ENCODE peak calls at places on chromosome 9, in five cellular contexts. F, C, S, W and M are unnamed samples.

GRCh38 chr9:19618816-19619215 is 170.0 kb downstream of the SLC24A2 start:
- DNase-seq in F (no peak), C (no peak), W (no peak), S (no peak), M (no peak)

GRCh38 chr9:3931996-3932906 is 367.6 kb downstream of the GLIS3 start:
- DNase-seq in S (peak), C (no peak), F (no peak), W (peak), M (no peak)

GRCh38 chr9:257957-258356 is 43.3 kb downstream of the DOCK8 start:
- DNase-seq in W (no peak), F (no peak), C (no peak), S (no peak), M (no peak)

GRCh38 chr9:79116064-79116463 is 455.7 kb upstream of the TLE4 start:
- DNase-seq in W (no peak), S (no peak), C (no peak), F (no peak), M (no peak)

GRCh38 chr9:106878943-106879916 is 16.3 kb downstream of the ZNF462 start:
- DNase-seq in C (no peak), F (no peak), S (peak), W (peak), M (no peak)

GRCh38 chr9:77909306-77909705 is 122.3 kb downstream of the GNAQ start:
- DNase-seq in F (no peak), S (no peak), C (no peak), W (no peak), M (no peak)

GRCh38 chr9:98978231-98978681 is 34.5 kb downstream of the COL15A1 start:
- DNase-seq in S (no peak), W (no peak), F (no peak), C (no peak), M (no peak)

GRCh38 chr9:119053070-119053469 is 316.2 kb downstream of the BRINP1 start:
- DNase-seq in S (no peak), W (no peak), F (no peak), C (no peak), M (no peak)

GRCh38 chr9:128627127-128627715 is 29.4 kb downstream of the DYNC2I2 start:
- DNase-seq in F (no peak), W (no peak), S (no peak), C (no peak), M (no peak)

GRCh38 chr9:134328341-134328840 is 2.1 kb downstream of the RXRA start:
- DNase-seq in C (no peak), W (peak), F (no peak), S (peak), M (peak)

GRCh38 chr9:32969270-32969669 is 32.2 kb downstream of the APTX start:
- DNase-seq in F (no peak), S (peak), C (no peak), W (peak), M (no peak)

GRCh38 chr9:69131682-69132081 is 42.4 kb upstream of the TJP2 start:
- DNase-seq in W (peak), S (peak), F (no peak), C (no peak), M (no peak)